ENCODE peak calls at places on chromosomes 6 and 20, in six cellular contexts. One of them, this sample, is unnamed.

GRCh38 chr6:32837651-32838113 is 857 bp downstream of the TAP2 start:
- DNase-seq in HS-5: no peak
- DNase-seq in stimulated activated CD8-positive, alpha-beta memory T cell treated with anti-CD3 and anti-CD28 coated beads, Interleukin-12 subunit alpha, Interleukin-12 subunit beta, amount 100 ng/mL, for 4 hours: no peak
- DNase-seq in fibroblast of mammary gland: peak; percentile 25
- DNase-seq in activated CD4-positive, alpha-beta T cell treated with anti-CD3 and anti-CD28 coated beads, Interleukin-2, amount 50 U/mL, for 1 hour: no peak
- DNase-seq in aorta: no peak
- DNase-seq in this sample: no peak

GRCh38 chr20:33169176-33169794 is 1.3 kb downstream of the BPIFA2 start:
- DNase-seq in HS-5: no peak
- DNase-seq in stimulated activated CD8-positive, alpha-beta memory T cell treated with anti-CD3 and anti-CD28 coated beads, Interleukin-12 subunit alpha, Interleukin-12 subunit beta, amount 100 ng/mL, for 4 hours: no peak
- DNase-seq in fibroblast of mammary gland: peak; percentile 4
- DNase-seq in activated CD4-positive, alpha-beta T cell treated with anti-CD3 and anti-CD28 coated beads, Interleukin-2, amount 50 U/mL, for 1 hour: no peak
- DNase-seq in aorta: no peak
- DNase-seq in this sample: no peak

GRCh38 chr20:31781945-31782344 is 37.2 kb upstream of the MYLK2 start:
- DNase-seq in HS-5: no peak
- DNase-seq in stimulated activated CD8-positive, alpha-beta memory T cell treated with anti-CD3 and anti-CD28 coated beads, Interleukin-12 subunit alpha, Interleukin-12 subunit beta, amount 100 ng/mL, for 4 hours: no peak
- DNase-seq in fibroblast of mammary gland: no peak
- DNase-seq in activated CD4-positive, alpha-beta T cell treated with anti-CD3 and anti-CD28 coated beads, Interleukin-2, amount 50 U/mL, for 1 hour: no peak
- DNase-seq in aorta: no peak
- DNase-seq in this sample: no peak

GRCh38 chr6:102950967-102951366 is 1557.5 kb downstream of the GRIK2 start:
- DNase-seq in HS-5: no peak
- DNase-seq in stimulated activated CD8-positive, alpha-beta memory T cell treated with anti-CD3 and anti-CD28 coated beads, Interleukin-12 subunit alpha, Interleukin-12 subunit beta, amount 100 ng/mL, for 4 hours: no peak
- DNase-seq in fibroblast of mammary gland: no peak
- DNase-seq in activated CD4-positive, alpha-beta T cell treated with anti-CD3 and anti-CD28 coated beads, Interleukin-2, amount 50 U/mL, for 1 hour: no peak
- DNase-seq in aorta: no peak
- DNase-seq in this sample: no peak

GRCh38 chr6:145445674-145446073 is 289.6 kb downstream of the EPM2A start:
- DNase-seq in HS-5: no peak
- DNase-seq in stimulated activated CD8-positive, alpha-beta memory T cell treated with anti-CD3 and anti-CD28 coated beads, Interleukin-12 subunit alpha, Interleukin-12 subunit beta, amount 100 ng/mL, for 4 hours: no peak
- DNase-seq in fibroblast of mammary gland: no peak
- DNase-seq in activated CD4-positive, alpha-beta T cell treated with anti-CD3 and anti-CD28 coated beads, Interleukin-2, amount 50 U/mL, for 1 hour: no peak
- DNase-seq in aorta: no peak
- DNase-seq in this sample: no peak

GRCh38 chr6:135830971-135831370 is 20.5 kb upstream of the PDE7B start:
- DNase-seq in HS-5: no peak
- DNase-seq in stimulated activated CD8-positive, alpha-beta memory T cell treated with anti-CD3 and anti-CD28 coated beads, Interleukin-12 subunit alpha, Interleukin-12 subunit beta, amount 100 ng/mL, for 4 hours: no peak
- DNase-seq in fibroblast of mammary gland: peak; percentile 64
- DNase-seq in activated CD4-positive, alpha-beta T cell treated with anti-CD3 and anti-CD28 coated beads, Interleukin-2, amount 50 U/mL, for 1 hour: no peak
- DNase-seq in aorta: no peak
- DNase-seq in this sample: no peak

GRCh38 chr6:73515204-73516101 is 5.4 kb downstream of the EEF1A1 start:
- DNase-seq in HS-5: no peak
- DNase-seq in stimulated activated CD8-positive, alpha-beta memory T cell treated with anti-CD3 and anti-CD28 coated beads, Interleukin-12 subunit alpha, Interleukin-12 subunit beta, amount 100 ng/mL, for 4 hours: no peak
- DNase-seq in fibroblast of mammary gland: peak; percentile 87
- DNase-seq in activated CD4-positive, alpha-beta T cell treated with anti-CD3 and anti-CD28 coated beads, Interleukin-2, amount 50 U/mL, for 1 hour: peak; percentile 47
- DNase-seq in aorta: no peak
- DNase-seq in this sample: peak; percentile 65

GRCh38 chr20:10555865-10556308 is 117.9 kb downstream of the JAG1 start:
- DNase-seq in HS-5: no peak
- DNase-seq in stimulated activated CD8-positive, alpha-beta memory T cell treated with anti-CD3 and anti-CD28 coated beads, Interleukin-12 subunit alpha, Interleukin-12 subunit beta, amount 100 ng/mL, for 4 hours: no peak
- DNase-seq in fibroblast of mammary gland: peak; percentile 70
- DNase-seq in activated CD4-positive, alpha-beta T cell treated with anti-CD3 and anti-CD28 coated beads, Interleukin-2, amount 50 U/mL, for 1 hour: no peak
- DNase-seq in aorta: no peak
- DNase-seq in this sample: no peak

GRCh38 chr6:106886922-106887797 is 87.4 kb downstream of the CD24 start:
- DNase-seq in HS-5: no peak
- DNase-seq in stimulated activated CD8-positive, alpha-beta memory T cell treated with anti-CD3 and anti-CD28 coated beads, Interleukin-12 subunit alpha, Interleukin-12 subunit beta, amount 100 ng/mL, for 4 hours: no peak
- DNase-seq in fibroblast of mammary gland: no peak
- DNase-seq in activated CD4-positive, alpha-beta T cell treated with anti-CD3 and anti-CD28 coated beads, Interleukin-2, amount 50 U/mL, for 1 hour: no peak
- DNase-seq in aorta: no peak
- DNase-seq in this sample: no peak

GRCh38 chr6:73240730-73241129 is 15.4 kb upstream of the KHDC1L start:
- DNase-seq in HS-5: no peak
- DNase-seq in stimulated activated CD8-positive, alpha-beta memory T cell treated with anti-CD3 and anti-CD28 coated beads, Interleukin-12 subunit alpha, Interleukin-12 subunit beta, amount 100 ng/mL, for 4 hours: no peak
- DNase-seq in fibroblast of mammary gland: no peak
- DNase-seq in activated CD4-positive, alpha-beta T cell treated with anti-CD3 and anti-CD28 coated beads, Interleukin-2, amount 50 U/mL, for 1 hour: no peak
- DNase-seq in aorta: no peak
- DNase-seq in this sample: no peak

GRCh38 chr6:105550961-105551625 is 148.2 kb upstream of the PREP start:
- DNase-seq in HS-5: no peak
- DNase-seq in stimulated activated CD8-positive, alpha-beta memory T cell treated with anti-CD3 and anti-CD28 coated beads, Interleukin-12 subunit alpha, Interleukin-12 subunit beta, amount 100 ng/mL, for 4 hours: no peak
- DNase-seq in fibroblast of mammary gland: no peak
- DNase-seq in activated CD4-positive, alpha-beta T cell treated with anti-CD3 and anti-CD28 coated beads, Interleukin-2, amount 50 U/mL, for 1 hour: no peak
- DNase-seq in aorta: no peak
- DNase-seq in this sample: no peak

GRCh38 chr20:62426678-62427077 is 661 bp downstream of the RBBP8NL start:
- DNase-seq in HS-5: no peak
- DNase-seq in stimulated activated CD8-positive, alpha-beta memory T cell treated with anti-CD3 and anti-CD28 coated beads, Interleukin-12 subunit alpha, Interleukin-12 subunit beta, amount 100 ng/mL, for 4 hours: no peak
- DNase-seq in fibroblast of mammary gland: no peak
- DNase-seq in activated CD4-positive, alpha-beta T cell treated with anti-CD3 and anti-CD28 coated beads, Interleukin-2, amount 50 U/mL, for 1 hour: no peak
- DNase-seq in aorta: no peak
- DNase-seq in this sample: no peak

GRCh38 chr6:33976425-33977360 is 169.2 kb downstream of the GRM4 start:
- DNase-seq in HS-5: no peak
- DNase-seq in stimulated activated CD8-positive, alpha-beta memory T cell treated with anti-CD3 and anti-CD28 coated beads, Interleukin-12 subunit alpha, Interleukin-12 subunit beta, amount 100 ng/mL, for 4 hours: no peak
- DNase-seq in fibroblast of mammary gland: no peak
- DNase-seq in activated CD4-positive, alpha-beta T cell treated with anti-CD3 and anti-CD28 coated beads, Interleukin-2, amount 50 U/mL, for 1 hour: no peak
- DNase-seq in aorta: no peak
- DNase-seq in this sample: no peak

GRCh38 chr20:48686238-48687096 is 141.3 kb downstream of the PREX1 start:
- DNase-seq in HS-5: no peak
- DNase-seq in stimulated activated CD8-positive, alpha-beta memory T cell treated with anti-CD3 and anti-CD28 coated beads, Interleukin-12 subunit alpha, Interleukin-12 subunit beta, amount 100 ng/mL, for 4 hours: no peak
- DNase-seq in fibroblast of mammary gland: peak; percentile 52
- DNase-seq in activated CD4-positive, alpha-beta T cell treated with anti-CD3 and anti-CD28 coated beads, Interleukin-2, amount 50 U/mL, for 1 hour: no peak
- DNase-seq in aorta: peak; percentile 73
- DNase-seq in this sample: peak; percentile 65

GRCh38 chr6:167879612-167880011 is 52.9 kb downstream of the AFDN start:
- DNase-seq in HS-5: no peak
- DNase-seq in stimulated activated CD8-positive, alpha-beta memory T cell treated with anti-CD3 and anti-CD28 coated beads, Interleukin-12 subunit alpha, Interleukin-12 subunit beta, amount 100 ng/mL, for 4 hours: no peak
- DNase-seq in fibroblast of mammary gland: no peak
- DNase-seq in activated CD4-positive, alpha-beta T cell treated with anti-CD3 and anti-CD28 coated beads, Interleukin-2, amount 50 U/mL, for 1 hour: no peak
- DNase-seq in aorta: no peak
- DNase-seq in this sample: no peak

GRCh38 chr6:135535989-135536414 is 38.5 kb upstream of the AHI1 start:
- DNase-seq in HS-5: peak; percentile 90
- DNase-seq in stimulated activated CD8-positive, alpha-beta memory T cell treated with anti-CD3 and anti-CD28 coated beads, Interleukin-12 subunit alpha, Interleukin-12 subunit beta, amount 100 ng/mL, for 4 hours: no peak
- DNase-seq in fibroblast of mammary gland: peak; percentile 94
- DNase-seq in activated CD4-positive, alpha-beta T cell treated with anti-CD3 and anti-CD28 coated beads, Interleukin-2, amount 50 U/mL, for 1 hour: no peak
- DNase-seq in aorta: no peak
- DNase-seq in this sample: peak; percentile 95

GRCh38 chr6:168385380-168385779 is 55.6 kb upstream of the SMOC2 start:
- DNase-seq in HS-5: no peak
- DNase-seq in stimulated activated CD8-positive, alpha-beta memory T cell treated with anti-CD3 and anti-CD28 coated beads, Interleukin-12 subunit alpha, Interleukin-12 subunit beta, amount 100 ng/mL, for 4 hours: no peak
- DNase-seq in fibroblast of mammary gland: peak; percentile 25
- DNase-seq in activated CD4-positive, alpha-beta T cell treated with anti-CD3 and anti-CD28 coated beads, Interleukin-2, amount 50 U/mL, for 1 hour: no peak
- DNase-seq in aorta: no peak
- DNase-seq in this sample: no peak

GRCh38 chr20:32343438-32343837 is 14.7 kb upstream of the ASXL1 start:
- DNase-seq in HS-5: no peak
- DNase-seq in stimulated activated CD8-positive, alpha-beta memory T cell treated with anti-CD3 and anti-CD28 coated beads, Interleukin-12 subunit alpha, Interleukin-12 subunit beta, amount 100 ng/mL, for 4 hours: no peak
- DNase-seq in fibroblast of mammary gland: peak; percentile 94
- DNase-seq in activated CD4-positive, alpha-beta T cell treated with anti-CD3 and anti-CD28 coated beads, Interleukin-2, amount 50 U/mL, for 1 hour: no peak
- DNase-seq in aorta: no peak
- DNase-seq in this sample: no peak

GRCh38 chr20:32205502-32206382 is 1.8 kb downstream of the PLAGL2 start:
- DNase-seq in HS-5: no peak
- DNase-seq in stimulated activated CD8-positive, alpha-beta memory T cell treated with anti-CD3 and anti-CD28 coated beads, Interleukin-12 subunit alpha, Interleukin-12 subunit beta, amount 100 ng/mL, for 4 hours: no peak
- DNase-seq in fibroblast of mammary gland: peak; percentile 24
- DNase-seq in activated CD4-positive, alpha-beta T cell treated with anti-CD3 and anti-CD28 coated beads, Interleukin-2, amount 50 U/mL, for 1 hour: no peak
- DNase-seq in aorta: no peak
- DNase-seq in this sample: no peak

GRCh38 chr20:57587989-57588377 is 27.1 kb downstream of the PCK1 start:
- DNase-seq in HS-5: no peak
- DNase-seq in stimulated activated CD8-positive, alpha-beta memory T cell treated with anti-CD3 and anti-CD28 coated beads, Interleukin-12 subunit alpha, Interleukin-12 subunit beta, amount 100 ng/mL, for 4 hours: no peak
- DNase-seq in fibroblast of mammary gland: no peak
- DNase-seq in activated CD4-positive, alpha-beta T cell treated with anti-CD3 and anti-CD28 coated beads, Interleukin-2, amount 50 U/mL, for 1 hour: no peak
- DNase-seq in aorta: no peak
- DNase-seq in this sample: no peak

GRCh38 chr20:58054744-58055373 is 173.6 kb downstream of the ANKRD60 start:
- DNase-seq in HS-5: no peak
- DNase-seq in stimulated activated CD8-positive, alpha-beta memory T cell treated with anti-CD3 and anti-CD28 coated beads, Interleukin-12 subunit alpha, Interleukin-12 subunit beta, amount 100 ng/mL, for 4 hours: no peak
- DNase-seq in fibroblast of mammary gland: no peak
- DNase-seq in activated CD4-positive, alpha-beta T cell treated with anti-CD3 and anti-CD28 coated beads, Interleukin-2, amount 50 U/mL, for 1 hour: no peak
- DNase-seq in aorta: peak; percentile 58
- DNase-seq in this sample: no peak